ENCODE peak calls at places on chromosomes 6 and 20, in nine cellular contexts. L is GM12865, S is cardiac fibroblast, P is PC-3, X is foreskin keratinocyte, H is uterus, N is astrocyte of the cerebellum, W is WTC11, G is A673. Y is an unnamed sample.

GRCh38 chr20:57432874-57433491 is 41.8 kb downstream of the RBM38 start:
- DNase-seq in L (peak), W (no peak), X (no peak), N (no peak), G (no peak), H (no peak), S (peak), P (peak), Y (no peak)

GRCh38 chr20:35636095-35636494 is 20.5 kb downstream of the SPAG4 start:
- DNase-seq in H (no peak), P (no peak), G (no peak), N (no peak), S (no peak), W (no peak), X (no peak), L (no peak), Y (no peak)

GRCh38 chr20:40009542-40009941 is 679.5 kb downstream of the MAFB start:
- DNase-seq in L (no peak), W (no peak), G (no peak), N (no peak), H (no peak), X (peak), P (no peak), S (no peak), Y (no peak)

GRCh38 chr20:2690213-2690612 is 2.4 kb upstream of the EBF4 start:
- DNase-seq in P (no peak), X (no peak), H (no peak), N (no peak), G (no peak), L (no peak), S (no peak), W (no peak), Y (no peak)

GRCh38 chr20:35232575-35232974 is 6.1 kb downstream of the MMP24 start:
- DNase-seq in S (peak), H (no peak), G (no peak), W (no peak), N (peak), X (peak), P (no peak), L (no peak), Y (peak)

GRCh38 chr6:158607411-158608170 is 37.0 kb downstream of the DYNLT1 start:
- DNase-seq in N (no peak), W (no peak), G (no peak), S (no peak), L (no peak), H (no peak), X (no peak), P (no peak), Y (no peak)

GRCh38 chr20:12028771-12029170 is 111.1 kb downstream of the BTBD3 start:
- DNase-seq in S (no peak), X (no peak), P (no peak), L (no peak), W (no peak), N (no peak), H (no peak), G (no peak), Y (no peak)

GRCh38 chr6:56399250-56399671 is 151.9 kb upstream of the COL21A1 start:
- DNase-seq in X (no peak), H (no peak), G (no peak), P (peak), N (no peak), S (peak), L (no peak), W (no peak), Y (no peak)

GRCh38 chr20:219290-220115 is 7.6 kb upstream of the DEFB129 start:
- DNase-seq in L (peak), N (no peak), H (no peak), X (peak), G (peak), S (peak), P (peak), W (no peak), Y (no peak)

GRCh38 chr6:128963561-128963960 is 80.6 kb downstream of the LAMA2 start:
- DNase-seq in X (peak), S (no peak), G (no peak), P (no peak), N (no peak), H (no peak), W (no peak), L (no peak), Y (no peak)

GRCh38 chr6:95243091-95243490 is 334.2 kb upstream of the MANEA start:
- DNase-seq in X (no peak), P (peak), W (no peak), H (no peak), L (no peak), G (no peak), N (no peak), S (no peak), Y (no peak)

GRCh38 chr6:95244749-95245148 is 332.6 kb upstream of the MANEA start:
- DNase-seq in S (no peak), X (peak), H (no peak), G (no peak), P (peak), L (no peak), N (no peak), W (no peak), Y (no peak)

GRCh38 chr6:95249176-95249575 is 328.2 kb upstream of the MANEA start:
- DNase-seq in X (peak), H (no peak), W (no peak), N (no peak), L (no peak), G (peak), S (peak), P (no peak), Y (no peak)

GRCh38 chr6:95249661-95250060 is 327.7 kb upstream of the MANEA start:
- DNase-seq in N (no peak), S (no peak), X (no peak), H (no peak), G (no peak), L (no peak), P (no peak), W (no peak), Y (no peak)

GRCh38 chr6:95248501-95248900 is 328.8 kb upstream of the MANEA start:
- DNase-seq in W (no peak), N (no peak), P (no peak), X (no peak), L (no peak), H (no peak), S (peak), G (peak), Y (no peak)
- TF ChIP-seq CTCF in W (no peak), N (no peak), P (no peak), X (no peak), L (no peak), H (no peak), S (no peak), G (peak), Y (no peak)

DNA sequence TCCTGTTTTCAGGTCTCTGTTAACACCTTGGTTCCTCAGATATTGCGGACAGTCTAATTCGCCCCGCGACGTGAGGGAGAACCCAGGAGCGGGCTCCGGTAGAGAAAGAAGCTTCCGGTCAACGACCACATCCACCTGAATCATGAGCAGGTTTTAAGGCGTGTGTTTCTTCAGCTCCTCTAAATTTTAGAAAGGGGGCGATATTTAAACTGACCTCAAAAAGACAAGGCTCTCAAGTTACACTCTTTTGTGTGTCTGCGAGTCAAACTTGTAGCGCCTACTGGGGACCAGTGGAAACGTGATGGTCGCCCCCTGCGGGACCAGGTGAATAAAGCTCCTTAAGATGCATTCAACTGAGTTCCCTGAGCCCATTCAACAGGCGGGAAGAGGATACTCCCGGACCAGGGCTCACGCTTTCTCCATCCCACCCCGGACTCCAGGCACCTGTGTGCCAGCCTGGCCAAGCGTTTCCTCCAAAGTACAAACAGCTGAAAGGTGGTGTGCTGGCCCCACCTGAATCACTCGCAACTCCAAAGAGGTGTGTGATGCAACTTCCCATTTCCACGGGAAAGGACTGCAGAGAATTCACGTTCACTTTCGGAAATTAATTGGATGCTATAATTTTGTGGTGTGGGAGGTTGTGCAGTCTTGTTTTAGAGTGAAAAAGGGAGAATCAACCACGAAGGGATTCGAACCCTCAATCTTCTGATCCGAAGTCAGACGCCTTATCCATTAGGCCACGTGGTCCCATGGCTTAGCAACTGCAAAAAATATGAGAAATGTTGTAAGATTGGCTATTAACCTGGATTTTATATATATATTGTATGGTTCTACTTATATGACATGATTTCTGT is 17.0 kb downstream of the GPX5 start:
- DNase-seq in G (peak), W (peak), L (peak), N (peak), H (peak), P (peak), X (peak), S (peak), Y (peak)
- TF ChIP-seq CTCF in G (peak), W (peak), L (peak), N (peak), H (peak), P (peak), X (peak), S (peak), Y (peak)

DNA sequence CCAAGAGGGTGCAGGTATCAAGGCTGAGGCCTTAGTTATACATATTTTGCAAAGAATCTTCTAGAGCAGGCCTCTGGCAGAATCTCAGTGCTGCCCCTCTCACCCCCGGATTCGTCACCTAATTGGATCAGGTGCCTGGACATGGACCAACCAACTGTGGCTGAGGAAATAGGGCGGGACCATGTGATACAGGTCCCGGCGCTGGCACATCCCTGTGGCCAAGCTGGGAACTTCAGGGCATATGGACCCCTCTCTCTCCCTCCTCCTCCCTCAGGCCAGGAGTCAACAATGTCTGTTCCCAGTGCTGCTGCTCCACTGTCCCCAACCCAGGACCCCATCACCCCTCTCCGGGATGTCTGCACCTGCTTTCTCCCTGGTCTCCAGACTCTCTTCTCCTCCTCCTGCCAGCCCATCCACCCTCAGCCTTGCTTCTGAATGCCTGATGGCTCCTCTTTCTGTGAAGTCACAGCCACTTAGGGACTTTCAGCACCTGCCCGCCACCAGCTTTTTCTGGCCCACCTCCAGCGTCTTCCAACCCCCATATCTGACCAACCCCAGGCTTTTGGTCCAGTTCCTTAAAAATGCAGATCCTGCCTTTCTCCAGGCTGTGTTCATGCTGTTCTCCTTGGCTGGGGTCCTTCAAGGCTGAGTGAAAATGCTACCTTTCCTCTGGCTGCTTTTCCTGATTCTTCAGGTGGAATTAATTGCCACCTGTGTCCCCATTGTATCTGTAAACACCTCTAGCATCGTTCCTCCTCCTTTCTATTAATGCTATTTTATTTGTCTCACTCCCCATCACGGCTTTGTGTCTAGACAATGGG is 19.0 kb upstream of the MLN start:
- DNase-seq in S (peak), N (no peak), L (peak), W (peak), X (no peak), P (peak), H (no peak), G (peak), Y (no peak)
- TF ChIP-seq CTCF in S (peak), N (peak), L (no peak), W (peak), X (peak), P (peak), H (no peak), G (peak), Y (no peak)

GRCh38 chr6:42449917-42450313 is 1.8 kb downstream of the TRERF1 start:
- DNase-seq in W (no peak), G (no peak), X (peak), H (no peak), S (no peak), P (peak), N (no peak), L (no peak), Y (no peak)
- TF ChIP-seq CTCF in W (no peak), G (no peak), X (no peak), H (no peak), S (no peak), P (no peak), N (no peak), L (no peak), Y (no peak)

GRCh38 chr6:152164957-152165356 is 357.5 kb downstream of the ESR1 start:
- DNase-seq in G (no peak), N (no peak), W (no peak), S (no peak), H (no peak), L (no peak), P (no peak), X (no peak), Y (no peak)

GRCh38 chr6:152170313-152170701 is 362.8 kb downstream of the ESR1 start:
- DNase-seq in X (no peak), S (no peak), P (no peak), H (no peak), G (no peak), W (no peak), L (no peak), N (no peak), Y (no peak)

GRCh38 chr6:152167639-152168603 is 360.4 kb downstream of the ESR1 start:
- DNase-seq in H (no peak), G (no peak), N (no peak), X (no peak), W (no peak), S (no peak), P (no peak), L (peak), Y (no peak)

GRCh38 chr6:152170702-152171667 is 363.5 kb downstream of the ESR1 start:
- DNase-seq in X (no peak), S (peak), G (no peak), P (no peak), N (peak), L (peak), H (no peak), W (no peak), Y (no peak)

GRCh38 chr6:152166897-152167296 is 359.4 kb downstream of the ESR1 start:
- DNase-seq in X (no peak), H (no peak), N (no peak), P (no peak), L (no peak), S (no peak), G (no peak), W (no peak), Y (no peak)
- TF ChIP-seq CTCF in X (no peak), H (no peak), N (no peak), P (no peak), L (no peak), S (no peak), G (no peak), W (no peak), Y (no peak)

Y was measured in AG09319.